ENCODE peak calls at places on chromosomes 16 and 17, in seven cellular contexts. A is effector CD4-positive, alpha-beta T cell; C is stomach; Y is HFF-Myc; K is endodermal cell; H is osteocyte; P is HCEC 1CT. M is an unnamed sample.

GRCh38 chr17:43171761-43172487 is 910 bp downstream of the NBR1 start:
- DNase-seq in K (peak), P (peak), H (peak), Y (peak), C (no peak), A (no peak), M (peak)

GRCh38 chr16:59259964-59260348 is 525.8 kb upstream of the GOT2 start:
- DNase-seq in P (no peak), C (no peak), Y (no peak), A (no peak), K (no peak), H (no peak), M (no peak)

GRCh38 chr16:68235882-68236803 is at the start of gene ESRP2:
- DNase-seq in A (peak), C (peak), Y (no peak), K (peak), P (no peak), H (no peak), M (peak)

GRCh38 chr17:31008374-31009035 is 37.7 kb downstream of the RNF135 start:
- DNase-seq in H (peak), A (peak), K (peak), P (peak), C (peak), Y (no peak), M (no peak)

GRCh38 chr17:10125761-10126553 is 72.4 kb downstream of the GAS7 start:
- DNase-seq in A (no peak), C (no peak), H (no peak), K (peak), Y (no peak), P (no peak), M (no peak)

GRCh38 chr17:47694818-47695663 is 1.1 kb downstream of the TBKBP1 start:
- DNase-seq in A (no peak), Y (no peak), P (peak), K (peak), H (no peak), C (peak), M (no peak)

GRCh38 chr17:74785096-74785980 is 9.2 kb upstream of the NAT9 start:
- DNase-seq in K (no peak), Y (no peak), A (no peak), C (no peak), P (no peak), H (no peak), M (no peak)

GRCh38 chr16:22397459-22397858 is 23.0 kb upstream of the CDR2 start:
- DNase-seq in K (no peak), Y (peak), C (no peak), H (no peak), A (no peak), P (peak), M (no peak)

GRCh38 chr17:43900858-43901754 is 6.2 kb downstream of the MPP2 start:
- DNase-seq in C (no peak), K (peak), A (no peak), P (no peak), H (no peak), Y (no peak), M (no peak)

GRCh38 chr16:55846598-55847346 is 13.9 kb upstream of the CES1 start:
- DNase-seq in K (no peak), H (no peak), Y (no peak), C (no peak), A (no peak), P (no peak), M (no peak)

GRCh38 chr16:35732046-35732810 is 2272.8 kb downstream of the TP53TG3F start:
- DNase-seq in C (no peak), Y (no peak), P (no peak), A (no peak), H (peak), K (no peak), M (no peak)

GRCh38 chr17:72118588-72119279 is 2.1 kb upstream of the SOX9 start:
- DNase-seq in P (peak), Y (peak), A (no peak), H (no peak), C (peak), K (peak), M (peak)

GRCh38 chr16:13866073-13866472 is 53.9 kb upstream of the ERCC4 start:
- DNase-seq in K (peak), P (peak), H (no peak), C (peak), A (peak), Y (peak), M (peak)

GRCh38 chr17:48153711-48154642 is 46.4 kb downstream of the SNX11 start:
- DNase-seq in Y (no peak), C (peak), H (no peak), K (peak), P (peak), A (no peak), M (peak)

GRCh38 chr16:65817066-65817465 is 549.4 kb upstream of the CDH5 start:
- DNase-seq in Y (no peak), H (no peak), P (no peak), A (no peak), C (no peak), K (no peak), M (no peak)

GRCh38 chr17:59851431-59852375 is 41.0 kb downstream of the TUBD1 start:
- DNase-seq in K (no peak), A (no peak), C (peak), P (peak), Y (peak), H (no peak), M (no peak)

GRCh38 chr16:77277141-77277540 is 77.9 kb downstream of the SYCE1L start:
- DNase-seq in H (no peak), P (no peak), A (no peak), C (no peak), Y (no peak), K (no peak), M (no peak)

GRCh38 chr16:81996664-81997529 is 14.4 kb downstream of the SDR42E1 start:
- DNase-seq in Y (peak), K (peak), A (no peak), P (peak), H (no peak), C (no peak), M (no peak)

M was measured in DMS153.